ENCODE peak calls at places on chromosomes 2 and 18, in eight cellular contexts. G is heart right ventricle, O is mesendoderm, T is left lobe of liver, J is GM13977, B is dorsolateral prefrontal cortex, N is IMR-90, K is astrocyte of the cerebellum. S is an unnamed sample.

GRCh38 chr2:36466135-36466534 is 110.6 kb downstream of the CRIM1 start:
- DNase-seq in T (no peak), N (no peak), B (no peak), J (no peak), K (no peak), O (no peak), G (no peak), S (no peak)

GRCh38 chr2:162333968-162334367 is 10.0 kb upstream of the GCA start:
- DNase-seq in O (peak; percentile 67), K (no peak), G (no peak), J (no peak), T (no peak), N (peak; percentile 33), B (peak; percentile 39), S (peak; percentile 36)

GRCh38 chr2:118495278-118495677 is 352.2 kb downstream of the EN1 start:
- DNase-seq in T (no peak), B (no peak), J (no peak), G (no peak), N (no peak), O (no peak), K (no peak), S (no peak)

GRCh38 chr2:234981197-234982095 is 29.6 kb downstream of the SH3BP4 start:
- DNase-seq in O (peak; percentile 99), J (no peak), N (peak; percentile 100), T (peak; percentile 77), G (peak; percentile 64), K (peak; percentile 99), B (no peak), S (no peak)

GRCh38 chr2:241514545-241514944 is 6.2 kb upstream of the STK25 start:
- DNase-seq in G (no peak), N (peak; percentile 12), J (no peak), O (no peak), T (no peak), B (no peak), K (no peak), S (no peak)

GRCh38 chr2:37654932-37655331 is 16.5 kb downstream of the CDC42EP3 start:
- DNase-seq in O (peak; percentile 39), T (no peak), B (no peak), K (no peak), G (no peak), N (no peak), J (peak; percentile 83), S (no peak)

GRCh38 chr2:130251520-130251864 is 53.3 kb upstream of the TUBA3E start:
- DNase-seq in T (no peak), B (no peak), J (no peak), O (no peak), K (no peak), N (no peak), G (no peak), S (no peak)

GRCh38 chr2:150127271-150127990 is 360.0 kb downstream of the RND3 start:
- DNase-seq in B (no peak), O (peak; percentile 42), J (peak; percentile 10), T (no peak), N (no peak), K (no peak), G (no peak), S (no peak)

GRCh38 chr2:71697106-71698010 is 244.0 kb downstream of the DYSF start:
- DNase-seq in G (no peak), O (peak; percentile 38), J (no peak), K (no peak), T (no peak), N (no peak), B (peak; percentile 14), S (no peak)

GRCh38 chr2:22497789-22498188 is 887.2 kb upstream of the KLHL29 start:
- DNase-seq in O (no peak), K (no peak), B (no peak), J (no peak), N (no peak), G (no peak), T (no peak), S (no peak)

GRCh38 chr2:41791523-41791922 is 256.3 kb upstream of the PKDCC start:
- DNase-seq in G (no peak), K (peak; percentile 15), O (peak; percentile 48), J (peak; percentile 4), N (peak; percentile 41), B (no peak), T (no peak), S (no peak)

GRCh38 chr2:79275197-79275596 is 115.6 kb upstream of the REG3A start:
- DNase-seq in T (no peak), N (no peak), J (no peak), O (no peak), K (no peak), G (no peak), B (no peak), S (no peak)

GRCh38 chr18:35289293-35290069 is 548 bp downstream of the ZSCAN30 start:
- DNase-seq in K (no peak), G (no peak), B (no peak), T (no peak), N (peak; percentile 9), O (no peak), J (peak; percentile 32), S (peak; percentile 9)

GRCh38 chr2:88950010-88950409 is 258.5 kb downstream of the RPIA start:
- DNase-seq in N (no peak), G (no peak), T (no peak), B (no peak), J (no peak), K (no peak), O (peak; percentile 45), S (peak; percentile 20)

GRCh38 chr2:30024281-30024680 is 102.9 kb upstream of the ALK start:
- DNase-seq in T (no peak), N (no peak), J (no peak), G (no peak), O (no peak), K (no peak), B (no peak), S (no peak)

GRCh38 chr2:197883354-197884032 is 79.1 kb downstream of the PLCL1 start:
- DNase-seq in B (no peak), G (no peak), O (no peak), T (no peak), N (peak; percentile 78), J (no peak), K (peak; percentile 19), S (no peak)

GRCh38 chr2:9675369-9676351 is 44.9 kb upstream of the YWHAQ start:
- DNase-seq in N (peak; percentile 96), B (no peak), G (no peak), T (no peak), J (no peak), O (peak; percentile 96), K (peak; percentile 80), S (no peak)

GRCh38 chr2:10331033-10331701 is 28.5 kb downstream of the HPCAL1 start:
- DNase-seq in G (peak; percentile 77), O (peak; percentile 73), B (no peak), J (peak; percentile 50), K (no peak), N (no peak), T (peak; percentile 51), S (no peak)

GRCh38 chr2:25036221-25036559 is 5.7 kb upstream of the EFR3B start:
- DNase-seq in G (no peak), K (no peak), N (no peak), J (no peak), T (no peak), O (no peak), B (no peak), S (no peak)

GRCh38 chr2:211132046-211132445 is 575.6 kb downstream of the CPS1 start:
- DNase-seq in K (peak; percentile 20), N (no peak), T (no peak), O (no peak), G (no peak), B (no peak), J (no peak), S (no peak)